ENCODE peak calls at places on chromosomes 12 and 14, in nine cellular contexts. A is nucleus accumbens; J is OCI-LY7; Z is activated CD4-positive, alpha-beta T cell treated with anti-CD3 and anti-CD28 coated beads, Interleukin-2, amount 50 U/mL, for 1 hour; B is mesendoderm; M is hippocampal formation; E is HS-5; D is WTC11; X is stimulated activated CD4-positive, alpha-beta T cell treated with anti-CD3 and anti-CD28 coated beads, Interleukin-12 subunit alpha, Interleukin-12 subunit beta, amount 100 ng/mL, for 48 hours. W is an unnamed sample.

GRCh38 chr12:19744760-19745218 is 305.5 kb downstream of the AEBP2 start:
- DNase-seq in B (no peak), Z (no peak), D (no peak), J (no peak), A (no peak), X (no peak), E (no peak), M (no peak), W (no peak)

GRCh38 chr12:79373896-79374499 is 316.8 kb downstream of the PAWR start:
- DNase-seq in B (peak; percentile 41), M (no peak), Z (no peak), D (peak; percentile 61), A (no peak), J (peak; percentile 25), E (no peak), X (peak; percentile 6), W (peak; percentile 72)

GRCh38 chr12:128583453-128583852 is 240.3 kb downstream of the SLC15A4 start:
- DNase-seq in J (no peak), B (peak; percentile 76), D (no peak), E (no peak), Z (no peak), X (no peak), M (no peak), A (no peak), W (no peak)

GRCh38 chr12:6535697-6535946 is 1.3 kb downstream of the GAPDH start:
- DNase-seq in X (no peak), J (no peak), E (no peak), M (no peak), D (no peak), Z (no peak), A (no peak), B (no peak), W (no peak)

GRCh38 chr12:53047221-53048032 is 2.4 kb upstream of the TNS2 start:
- DNase-seq in Z (peak; percentile 65), M (peak; percentile 79), A (no peak), B (peak; percentile 78), J (peak; percentile 74), X (peak; percentile 36), D (peak; percentile 81), E (no peak), W (peak; percentile 89)

GRCh38 chr12:54300732-54301427 is at the start of gene NFE2:
- DNase-seq in E (no peak), A (no peak), X (no peak), M (no peak), D (peak; percentile 86), J (no peak), B (peak; percentile 97), Z (peak; percentile 34), W (peak; percentile 99)

GRCh38 chr14:21191809-21192446 is 36.1 kb upstream of the OR5AU1 start:
- DNase-seq in D (peak; percentile 91), M (peak; percentile 35), Z (peak; percentile 65), A (no peak), B (peak; percentile 93), E (no peak), J (peak; percentile 92), X (no peak), W (peak; percentile 93)

GRCh38 chr12:34106172-34106571 is 83.9 kb downstream of the ALG10 start:
- DNase-seq in Z (no peak), X (no peak), B (no peak), J (no peak), D (no peak), E (no peak), A (no peak), M (no peak), W (no peak)

GRCh38 chr14:71119832-71120231 is 212.6 kb downstream of the PCNX1 start:
- DNase-seq in E (no peak), A (no peak), J (no peak), Z (no peak), D (no peak), M (no peak), X (no peak), B (no peak), W (no peak)

GRCh38 chr12:121916719-121917118 is 1.7 kb upstream of the CFAP251 start:
- DNase-seq in E (no peak), B (no peak), X (no peak), J (peak; percentile 72), M (no peak), D (no peak), A (no peak), Z (no peak), W (peak; percentile 92)

GRCh38 chr12:132479291-132479690 is 10.7 kb upstream of the FBRSL1 start:
- DNase-seq in X (no peak), A (no peak), M (no peak), B (no peak), J (no peak), Z (no peak), D (no peak), E (no peak), W (no peak)

W was measured in islet precursor cell.